ENCODE peak calls at places on chromosomes 12 and 14, in six cellular contexts. A, X, S, D, L and T are unnamed samples.
A peak's percentile ranks its signal among the peaks of the same experiment; 100 is the strongest.

GRCh38 chr12:108854055-108854452 is 3.3 kb downstream of the SSH1 start:
- DNase-seq in A (no peak), X (peak; percentile 15), S (no peak), D (no peak), L (no peak), T (no peak)

GRCh38 chr14:103123128-103123633 is at the start of gene TNFAIP2:
- DNase-seq in A (no peak), X (peak; percentile 89), S (peak; percentile 79), D (peak; percentile 89), L (no peak), T (no peak)

GRCh38 chr12:92065018-92065499 is 80.6 kb downstream of the BTG1 start:
- DNase-seq in A (no peak), X (no peak), S (no peak), D (no peak), L (peak; percentile 81), T (no peak)

GRCh38 chr14:63642656-63643382 is 1.1 kb upstream of the WDR89 start:
- DNase-seq in A (no peak), X (no peak), S (no peak), D (no peak), L (no peak), T (no peak)

GRCh38 chr12:122651520-122652224 is 51.5 kb downstream of the HCAR2 start:
- DNase-seq in A (no peak), X (no peak), S (no peak), D (no peak), L (no peak), T (no peak)

GRCh38 chr14:104994988-104995387 is 9.4 kb downstream of the CLBA1 start:
- DNase-seq in A (no peak), X (no peak), S (no peak), D (no peak), L (no peak), T (no peak)

GRCh38 chr14:28294834-28295440 is 471.6 kb upstream of the FOXG1 start:
- DNase-seq in A (no peak), X (no peak), S (no peak), D (no peak), L (no peak), T (peak; percentile 1)

GRCh38 chr12:107356266-107356936 is 263.1 kb upstream of the CRY1 start:
- DNase-seq in A (no peak), X (no peak), S (no peak), D (no peak), L (no peak), T (no peak)